ENCODE peak calls at places on chromosomes 3 and 15, in seven cellular contexts. A is osteocyte, Y is fibroblast of the aortic adventitia, H is HepG2, W is foreskin fibroblast, X is fibroblast of villous mesenchyme, S is nephron progenitor cell. R is an unnamed sample.

GRCh38 chr3:169846458-169847193 is 23.1 kb downstream of the LRRC31 start:
- DNase-seq in X (peak; percentile 3), S (no peak), Y (peak; percentile 56), W (peak; percentile 64), H (no peak), A (no peak), R (no peak)

GRCh38 chr15:41079717-41080116 is 36.4 kb downstream of the INO80 start:
- DNase-seq in W (no peak), A (no peak), X (no peak), Y (no peak), H (no peak), S (peak; percentile 5), R (no peak)

GRCh38 chr15:66703540-66703941 is 1.5 kb downstream of the SMAD6 start:
- DNase-seq in X (peak; percentile 51), Y (no peak), S (peak; percentile 58), H (no peak), A (no peak), W (peak; percentile 48), R (no peak)

GRCh38 chr15:63530235-63530634 is 25.8 kb downstream of the USP3 start:
- DNase-seq in X (no peak), A (no peak), S (no peak), Y (no peak), H (no peak), W (no peak), R (no peak)

GRCh38 chr15:73952171-73952912 is 26.1 kb downstream of the LOXL1 start:
- DNase-seq in S (no peak), W (no peak), Y (no peak), A (no peak), H (no peak), X (no peak), R (no peak)

GRCh38 chr3:159779883-159780282 is 208.8 kb upstream of the IL12A start:
- DNase-seq in X (no peak), A (no peak), H (no peak), S (no peak), Y (no peak), W (no peak), R (no peak)

GRCh38 chr15:71443538-71443937 is 328.3 kb downstream of the THSD4 start:
- DNase-seq in Y (peak; percentile 72), H (peak; percentile 23), A (no peak), X (peak; percentile 67), W (peak; percentile 38), S (peak; percentile 79), R (no peak)

GRCh38 chr3:129323651-129324294 is 45.1 kb downstream of the HMCES start:
- DNase-seq in A (no peak), Y (no peak), S (no peak), W (no peak), H (no peak), X (no peak), R (no peak)

GRCh38 chr3:38168151-38168987 is 3.0 kb downstream of the OXSR1 start:
- DNase-seq in S (no peak), Y (peak; percentile 61), A (no peak), X (peak; percentile 56), H (no peak), W (peak; percentile 76), R (no peak)